ENCODE peak calls at places on chromosomes 13 and 19, in eight cellular contexts. One of them, this sample, is unnamed.

GRCh38 chr19:52735734-52736133 is 890 bp upstream of the ZNF611 start:
- DNase-seq in left ventricle myocardium superior: peak; percentile 82
- DNase-seq in NCI-H2171 treated with DMSO at 0.1 percent for 48 hours: no peak
- DNase-seq in activated T-cell treated with anti-CD3 and anti-CD28 coated beads, Interleukin-2, amount 50 U/mL, for 48 hours: peak; percentile 24
- DNase-seq in sciatic nerve: peak; percentile 80
- DNase-seq in GOT3: no peak
- DNase-seq in fibroblast of pulmonary artery: peak; percentile 20
- DNase-seq in PC-9: peak; percentile 24
- DNase-seq in this sample: peak; percentile 85

GRCh38 chr13:113146750-113147149 is 11.7 kb upstream of the PROZ start:
- DNase-seq in NCI-H2171 treated with DMSO at 0.1 percent for 48 hours: no peak
- DNase-seq in left ventricle myocardium superior: no peak
- DNase-seq in activated T-cell treated with anti-CD3 and anti-CD28 coated beads, Interleukin-2, amount 50 U/mL, for 48 hours: no peak
- DNase-seq in PC-9: no peak
- DNase-seq in fibroblast of pulmonary artery: no peak
- DNase-seq in sciatic nerve: no peak
- DNase-seq in GOT3: no peak
- DNase-seq in this sample: no peak

GRCh38 chr13:97258801-97259200 is 36.7 kb downstream of the MBNL2 start:
- DNase-seq in GOT3: no peak
- DNase-seq in left ventricle myocardium superior: no peak
- DNase-seq in fibroblast of pulmonary artery: peak; percentile 58
- DNase-seq in activated T-cell treated with anti-CD3 and anti-CD28 coated beads, Interleukin-2, amount 50 U/mL, for 48 hours: no peak
- DNase-seq in NCI-H2171 treated with DMSO at 0.1 percent for 48 hours: no peak
- DNase-seq in PC-9: no peak
- DNase-seq in sciatic nerve: no peak
- DNase-seq in this sample: no peak

GRCh38 chr13:106467406-106468122 is 67.9 kb downstream of the EFNB2 start:
- DNase-seq in NCI-H2171 treated with DMSO at 0.1 percent for 48 hours: no peak
- DNase-seq in PC-9: no peak
- DNase-seq in sciatic nerve: no peak
- DNase-seq in left ventricle myocardium superior: no peak
- DNase-seq in fibroblast of pulmonary artery: no peak
- DNase-seq in GOT3: no peak
- DNase-seq in activated T-cell treated with anti-CD3 and anti-CD28 coated beads, Interleukin-2, amount 50 U/mL, for 48 hours: no peak
- DNase-seq in this sample: no peak

GRCh38 chr13:98584668-98585397 is 7.9 kb upstream of the STK24 start:
- DNase-seq in fibroblast of pulmonary artery: no peak
- DNase-seq in left ventricle myocardium superior: no peak
- DNase-seq in activated T-cell treated with anti-CD3 and anti-CD28 coated beads, Interleukin-2, amount 50 U/mL, for 48 hours: no peak
- DNase-seq in PC-9: no peak
- DNase-seq in GOT3: no peak
- DNase-seq in sciatic nerve: no peak
- DNase-seq in NCI-H2171 treated with DMSO at 0.1 percent for 48 hours: no peak
- DNase-seq in this sample: no peak

GRCh38 chr19:17686592-17687042 is 1.5 kb downstream of the UNC13A start:
- DNase-seq in left ventricle myocardium superior: peak; percentile 59
- DNase-seq in fibroblast of pulmonary artery: peak; percentile 21
- DNase-seq in activated T-cell treated with anti-CD3 and anti-CD28 coated beads, Interleukin-2, amount 50 U/mL, for 48 hours: no peak
- DNase-seq in sciatic nerve: no peak
- DNase-seq in GOT3: no peak
- DNase-seq in NCI-H2171 treated with DMSO at 0.1 percent for 48 hours: peak; percentile 24
- DNase-seq in PC-9: no peak
- DNase-seq in this sample: no peak

GRCh38 chr19:50909240-50910070 is 1.7 kb downstream of the KLK4 start:
- DNase-seq in fibroblast of pulmonary artery: peak; percentile 13
- DNase-seq in left ventricle myocardium superior: no peak
- DNase-seq in GOT3: no peak
- DNase-seq in sciatic nerve: peak; percentile 80
- DNase-seq in activated T-cell treated with anti-CD3 and anti-CD28 coated beads, Interleukin-2, amount 50 U/mL, for 48 hours: peak; percentile 68
- DNase-seq in PC-9: peak; percentile 79
- DNase-seq in NCI-H2171 treated with DMSO at 0.1 percent for 48 hours: peak; percentile 15
- DNase-seq in this sample: no peak

GRCh38 chr19:3679138-3679537 is 21.1 kb downstream of the PIP5K1C start:
- DNase-seq in GOT3: no peak
- DNase-seq in fibroblast of pulmonary artery: no peak
- DNase-seq in PC-9: no peak
- DNase-seq in sciatic nerve: no peak
- DNase-seq in left ventricle myocardium superior: peak; percentile 29
- DNase-seq in NCI-H2171 treated with DMSO at 0.1 percent for 48 hours: no peak
- DNase-seq in activated T-cell treated with anti-CD3 and anti-CD28 coated beads, Interleukin-2, amount 50 U/mL, for 48 hours: no peak
- DNase-seq in this sample: no peak

GRCh38 chr13:106173346-106173745 is 362.1 kb downstream of the EFNB2 start:
- DNase-seq in NCI-H2171 treated with DMSO at 0.1 percent for 48 hours: no peak
- DNase-seq in left ventricle myocardium superior: no peak
- DNase-seq in sciatic nerve: no peak
- DNase-seq in activated T-cell treated with anti-CD3 and anti-CD28 coated beads, Interleukin-2, amount 50 U/mL, for 48 hours: no peak
- DNase-seq in GOT3: no peak
- DNase-seq in PC-9: no peak
- DNase-seq in fibroblast of pulmonary artery: no peak
- DNase-seq in this sample: no peak